ENCODE peak calls at places on chromosomes 6 and 20, in six cellular contexts. P, K, O, T, C and R are unnamed samples.

GRCh38 chr6:49551126-49551865 is 828 bp downstream of the C6orf141 start:
- DNase-seq in K (peak; percentile 26), T (no peak), P (peak; percentile 37), C (peak; percentile 22), O (no peak), R (no peak)

GRCh38 chr6:17012421-17013225 is 89.2 kb upstream of the STMND1 start:
- DNase-seq in P (no peak), T (peak; percentile 97), O (no peak), C (peak; percentile 27), K (no peak), R (no peak)

GRCh38 chr6:42338573-42339218 is 113.0 kb downstream of the TRERF1 start:
- DNase-seq in T (peak; percentile 99), O (no peak), K (peak; percentile 91), P (peak; percentile 100), C (no peak), R (no peak)

GRCh38 chr6:80132942-80133517 is 26.6 kb downstream of the BCKDHB start:
- DNase-seq in P (peak; percentile 49), T (peak; percentile 48), K (peak; percentile 34), O (no peak), C (peak; percentile 60), R (peak; percentile 64)

GRCh38 chr6:34523441-34524206 is 32.5 kb downstream of the SPDEF start:
- DNase-seq in K (no peak), C (no peak), P (no peak), T (no peak), O (no peak), R (no peak)

GRCh38 chr6:20661721-20662120 is 127.5 kb downstream of the CDKAL1 start:
- DNase-seq in K (no peak), C (no peak), O (no peak), T (no peak), P (no peak), R (no peak)

GRCh38 chr6:169793408-169793807 is 42.0 kb downstream of the ERMARD start:
- DNase-seq in C (no peak), K (no peak), O (no peak), P (no peak), T (no peak), R (no peak)

GRCh38 chr6:7896465-7896987 is 14.1 kb downstream of the TXNDC5 start:
- DNase-seq in K (no peak), P (no peak), O (no peak), T (no peak), C (no peak), R (no peak)

GRCh38 chr20:2626853-2627541 is 25.4 kb upstream of the NOP56 start:
- DNase-seq in T (peak; percentile 89), K (peak; percentile 69), P (peak; percentile 90), C (no peak), O (no peak), R (no peak)

GRCh38 chr6:13422601-13423247 is 64.7 kb downstream of the GFOD1 start:
- DNase-seq in P (no peak), T (no peak), K (no peak), O (no peak), C (no peak), R (no peak)

GRCh38 chr6:11139051-11139960 is 27.8 kb upstream of the ERVFRD-1 start:
- DNase-seq in P (no peak), O (no peak), K (no peak), C (no peak), T (peak; percentile 52), R (no peak)